ENCODE peak calls at places on chromosomes 5 and 9, in nine cellular contexts. One of them, this sample, is unnamed. For H3K4me1, the result is how much of the 10 kb centered on the place peaks cover.

GRCh38 chr5:43038523-43038989 is 1.6 kb downstream of the ANXA2R start:
- DNase-seq in OCI-LY7: peak
- DNase-seq in A549: no peak
- DNase-seq in sigmoid colon: no peak
- DNase-seq in adrenal gland: no peak
- DNase-seq in heart left ventricle: peak
- DNase-seq in aorta: no peak
- DNase-seq in H1: no peak
- DNase-seq in right lobe of liver: no peak
- DNase-seq in this sample: peak

GRCh38 chr9:26210338-26210851 is 532.2 kb upstream of the TUSC1 start:
- DNase-seq in aorta: no peak
- DNase-seq in adrenal gland: no peak
- DNase-seq in heart left ventricle: no peak
- DNase-seq in A549: no peak
- DNase-seq in OCI-LY7: no peak
- DNase-seq in H1: no peak
- DNase-seq in right lobe of liver: no peak
- DNase-seq in sigmoid colon: no peak
- DNase-seq in this sample: no peak

GRCh38 chr5:139438707-139439012 is 665 bp downstream of the DNAJC18 start:
- DNase-seq in heart left ventricle: no peak
- DNase-seq in aorta: no peak
- DNase-seq in OCI-LY7: no peak
- DNase-seq in adrenal gland: no peak
- DNase-seq in sigmoid colon: peak
- DNase-seq in A549: no peak
- DNase-seq in right lobe of liver: no peak
- DNase-seq in H1: peak
- DNase-seq in this sample: no peak

GRCh38 chr5:21615195-21615765 is 1237.9 kb downstream of the CDH12 start:
- DNase-seq in adrenal gland: no peak
- DNase-seq in aorta: no peak
- DNase-seq in sigmoid colon: no peak
- DNase-seq in H1: no peak
- DNase-seq in A549: no peak
- DNase-seq in right lobe of liver: no peak
- DNase-seq in heart left ventricle: no peak
- DNase-seq in OCI-LY7: no peak
- DNase-seq in this sample: no peak

GRCh38 chr5:154162475-154163217 is 27.9 kb upstream of the GALNT10 start:
- DNase-seq in adrenal gland: no peak
- DNase-seq in sigmoid colon: no peak
- DNase-seq in A549: no peak
- DNase-seq in heart left ventricle: no peak
- DNase-seq in OCI-LY7: no peak
- DNase-seq in aorta: no peak
- DNase-seq in H1: no peak
- DNase-seq in right lobe of liver: no peak
- DNase-seq in this sample: no peak

GRCh38 chr5:107403561-107403960 is 267.2 kb downstream of the EFNA5 start:
- DNase-seq in sigmoid colon: no peak
- DNase-seq in adrenal gland: no peak
- DNase-seq in H1: no peak
- DNase-seq in heart left ventricle: no peak
- DNase-seq in aorta: no peak
- DNase-seq in OCI-LY7: no peak
- DNase-seq in A549: no peak
- DNase-seq in right lobe of liver: no peak
- DNase-seq in this sample: no peak

GRCh38 chr5:91401175-91401574 is 18.1 kb upstream of the ARRDC3 start:
- DNase-seq in A549: no peak
- DNase-seq in sigmoid colon: no peak
- DNase-seq in H1: no peak
- DNase-seq in OCI-LY7: no peak
- DNase-seq in heart left ventricle: no peak
- DNase-seq in adrenal gland: no peak
- DNase-seq in right lobe of liver: no peak
- DNase-seq in aorta: no peak
- DNase-seq in this sample: no peak

GRCh38 chr5:33379757-33380156 is 61.0 kb upstream of the TARS1 start:
- DNase-seq in sigmoid colon: no peak
- DNase-seq in H1: peak
- DNase-seq in aorta: peak
- DNase-seq in right lobe of liver: no peak
- DNase-seq in A549: no peak
- DNase-seq in adrenal gland: peak
- DNase-seq in heart left ventricle: no peak
- DNase-seq in OCI-LY7: peak
- DNase-seq in this sample: no peak

GRCh38 chr5:96567188-96567587 is 95.0 kb upstream of the CAST start:
- DNase-seq in heart left ventricle: no peak
- DNase-seq in aorta: no peak
- DNase-seq in OCI-LY7: no peak
- DNase-seq in sigmoid colon: no peak
- DNase-seq in adrenal gland: no peak
- DNase-seq in A549: no peak
- DNase-seq in H1: no peak
- DNase-seq in right lobe of liver: no peak
- DNase-seq in this sample: no peak

GRCh38 chr5:134509308-134510040 is 16.0 kb upstream of the JADE2 start:
- DNase-seq in adrenal gland: peak
- DNase-seq in right lobe of liver: no peak
- DNase-seq in H1: peak
- DNase-seq in aorta: peak
- DNase-seq in heart left ventricle: no peak
- DNase-seq in A549: no peak
- DNase-seq in sigmoid colon: peak
- DNase-seq in OCI-LY7: no peak
- DNase-seq in this sample: peak

GRCh38 chr5:147882586-147883313 is 4.2 kb downstream of the SCGB3A2 start:
- DNase-seq in right lobe of liver: no peak
- DNase-seq in adrenal gland: no peak
- DNase-seq in sigmoid colon: no peak
- DNase-seq in H1: no peak
- DNase-seq in heart left ventricle: no peak
- DNase-seq in OCI-LY7: no peak
- DNase-seq in A549: no peak
- DNase-seq in aorta: no peak
- DNase-seq in this sample: no peak

GRCh38 chr9:117927354-117927753 is 223.2 kb downstream of the TLR4 start:
- DNase-seq in aorta: no peak
- DNase-seq in H1: peak
- DNase-seq in A549: no peak
- DNase-seq in sigmoid colon: no peak
- DNase-seq in OCI-LY7: peak
- DNase-seq in adrenal gland: no peak
- DNase-seq in heart left ventricle: no peak
- DNase-seq in right lobe of liver: no peak
- DNase-seq in this sample: no peak

GRCh38 chr5:685262-686171 is 7.6 kb downstream of the TPPP start:
- DNase-seq in H1: no peak
- DNase-seq in heart left ventricle: no peak
- DNase-seq in sigmoid colon: peak
- DNase-seq in OCI-LY7: no peak
- DNase-seq in adrenal gland: no peak
- DNase-seq in aorta: peak
- DNase-seq in A549: no peak
- DNase-seq in right lobe of liver: no peak
- DNase-seq in this sample: no peak

GRCh38 chr5:141524604-141525597 is 36.0 kb downstream of the PCDHGC5 start:
- DNase-seq in sigmoid colon: peak
- DNase-seq in adrenal gland: peak
- DNase-seq in right lobe of liver: peak
- DNase-seq in A549: peak
- DNase-seq in aorta: peak
- DNase-seq in OCI-LY7: peak
- DNase-seq in H1: peak
- DNase-seq in heart left ventricle: peak
- DNase-seq in this sample: peak

GRCh38 chr9:9598723-9599122 is 1014.1 kb downstream of the PTPRD start:
- DNase-seq in right lobe of liver: no peak
- DNase-seq in H1: no peak
- DNase-seq in aorta: no peak
- DNase-seq in sigmoid colon: no peak
- DNase-seq in A549: no peak
- DNase-seq in heart left ventricle: no peak
- DNase-seq in adrenal gland: no peak
- DNase-seq in OCI-LY7: no peak
- DNase-seq in this sample: no peak

GRCh38 chr5:96940586-96940985 is 4.7 kb downstream of the LNPEP start:
- DNase-seq in aorta: no peak
- DNase-seq in sigmoid colon: no peak
- DNase-seq in right lobe of liver: no peak
- DNase-seq in H1: no peak
- DNase-seq in A549: no peak
- DNase-seq in OCI-LY7: no peak
- DNase-seq in adrenal gland: no peak
- DNase-seq in heart left ventricle: no peak
- DNase-seq in this sample: no peak

GRCh38 chr9:87148391-87149237 is 201.3 kb upstream of the GAS1 start:
- DNase-seq in heart left ventricle: peak
- DNase-seq in aorta: peak
- DNase-seq in H1: peak
- DNase-seq in A549: no peak
- DNase-seq in OCI-LY7: no peak
- DNase-seq in right lobe of liver: peak
- DNase-seq in sigmoid colon: peak
- DNase-seq in adrenal gland: peak
- DNase-seq in this sample: peak

GRCh38 chr5:53927668-53928247 is 367.3 kb downstream of the NDUFS4 start:
- DNase-seq in A549: no peak
- DNase-seq in sigmoid colon: no peak
- DNase-seq in H1: no peak
- DNase-seq in OCI-LY7: no peak
- DNase-seq in right lobe of liver: no peak
- DNase-seq in aorta: no peak
- DNase-seq in heart left ventricle: no peak
- DNase-seq in adrenal gland: no peak
- DNase-seq in this sample: no peak

DNA sequence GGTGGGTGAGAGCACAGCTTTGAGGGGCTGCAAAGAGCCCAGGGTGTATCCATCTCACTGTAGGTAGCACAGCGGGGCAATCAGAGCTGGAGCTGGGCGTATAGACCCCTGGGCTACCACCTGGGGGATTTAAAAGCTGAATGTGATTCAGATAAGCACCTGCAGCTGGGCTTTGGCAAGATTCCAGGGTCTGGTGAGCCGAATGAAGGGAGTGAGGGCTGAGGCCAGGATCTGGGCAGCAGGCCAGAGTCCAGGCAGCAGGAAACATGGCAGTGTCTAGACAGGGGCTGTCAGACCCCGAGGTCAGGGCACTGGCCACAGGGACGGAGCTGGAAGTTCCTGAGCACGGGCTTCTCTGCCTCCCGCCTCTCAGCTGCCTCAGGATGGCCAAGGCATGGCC is 8.7 kb downstream of the ASS1 start:
- DNase-seq in heart left ventricle: peak
- DNase-seq in sigmoid colon: no peak
- DNase-seq in right lobe of liver: peak
- DNase-seq in OCI-LY7: no peak
- DNase-seq in A549: no peak
- DNase-seq in H1: no peak
- DNase-seq in adrenal gland: peak
- DNase-seq in aorta: no peak
- DNase-seq in this sample: peak
- H3K4me1 ChIP-seq in heart left ventricle: under half
- H3K4me1 ChIP-seq in sigmoid colon: under half
- H3K4me1 ChIP-seq in right lobe of liver: half or more
- H3K4me1 ChIP-seq in OCI-LY7: under half
- H3K4me1 ChIP-seq in A549: under half
- H3K4me1 ChIP-seq in H1: under half
- H3K4me1 ChIP-seq in adrenal gland: under half
- H3K4me1 ChIP-seq in aorta: under half
- H3K4me1 ChIP-seq in this sample: under half

DNA sequence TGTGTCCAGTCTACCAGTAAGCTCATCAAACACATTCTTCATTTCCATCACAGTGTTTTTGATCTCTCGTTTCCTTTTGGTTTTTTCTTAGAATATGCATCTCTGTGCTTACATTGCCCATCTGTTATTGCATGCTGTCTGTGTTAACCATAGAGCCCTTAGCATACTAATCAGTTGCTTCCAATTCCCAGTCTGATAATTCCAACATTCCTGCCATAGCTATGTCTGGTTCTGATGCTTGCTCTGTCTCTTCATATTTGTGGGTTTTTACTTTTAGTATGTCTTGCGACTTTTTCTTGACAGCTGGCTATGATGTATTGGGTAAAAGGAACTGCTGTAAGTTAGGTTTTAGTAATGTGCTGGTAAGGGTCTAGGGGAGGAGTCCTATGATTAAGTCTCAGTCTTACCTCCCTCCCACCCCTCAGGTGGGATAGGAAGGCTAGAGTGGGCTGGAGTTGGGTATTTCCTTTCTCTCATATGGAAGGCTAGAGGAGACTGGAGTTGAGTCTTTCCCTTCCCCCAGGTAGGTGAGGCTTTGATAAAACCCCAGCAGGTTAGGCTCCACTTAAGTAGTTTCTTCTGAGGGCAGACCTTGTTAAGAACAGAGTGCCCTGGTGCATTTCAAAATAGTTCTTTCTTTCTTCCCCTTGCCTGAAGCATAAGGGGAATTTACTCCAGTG is 99.1 kb upstream of the RASGRF2 start:
- DNase-seq in OCI-LY7: no peak
- DNase-seq in aorta: no peak
- DNase-seq in heart left ventricle: no peak
- DNase-seq in A549: no peak
- DNase-seq in sigmoid colon: no peak
- DNase-seq in adrenal gland: no peak
- DNase-seq in H1: no peak
- DNase-seq in right lobe of liver: no peak
- DNase-seq in this sample: no peak
- H3K4me3 ChIP-seq in OCI-LY7: no peak
- H3K4me3 ChIP-seq in aorta: no peak
- H3K4me3 ChIP-seq in heart left ventricle: no peak
- H3K4me3 ChIP-seq in A549: no peak
- H3K4me3 ChIP-seq in sigmoid colon: no peak
- H3K4me3 ChIP-seq in adrenal gland: no peak
- H3K4me3 ChIP-seq in H1: no peak
- H3K4me3 ChIP-seq in right lobe of liver: no peak
- H3K4me3 ChIP-seq in this sample: no peak

GRCh38 chr5:172801184-172801671 is 30.2 kb upstream of the DUSP1 start:
- DNase-seq in right lobe of liver: no peak
- DNase-seq in A549: no peak
- DNase-seq in OCI-LY7: no peak
- DNase-seq in aorta: no peak
- DNase-seq in sigmoid colon: no peak
- DNase-seq in H1: no peak
- DNase-seq in adrenal gland: no peak
- DNase-seq in heart left ventricle: no peak
- DNase-seq in this sample: no peak
- H3K4me1 ChIP-seq in right lobe of liver: under half
- H3K4me1 ChIP-seq in A549: half or more
- H3K4me1 ChIP-seq in OCI-LY7: under half
- H3K4me1 ChIP-seq in aorta: under half
- H3K4me1 ChIP-seq in sigmoid colon: under half
- H3K4me1 ChIP-seq in H1: under half
- H3K4me1 ChIP-seq in adrenal gland: under half
- H3K4me1 ChIP-seq in heart left ventricle: under half
- H3K4me1 ChIP-seq in this sample: under half

DNA sequence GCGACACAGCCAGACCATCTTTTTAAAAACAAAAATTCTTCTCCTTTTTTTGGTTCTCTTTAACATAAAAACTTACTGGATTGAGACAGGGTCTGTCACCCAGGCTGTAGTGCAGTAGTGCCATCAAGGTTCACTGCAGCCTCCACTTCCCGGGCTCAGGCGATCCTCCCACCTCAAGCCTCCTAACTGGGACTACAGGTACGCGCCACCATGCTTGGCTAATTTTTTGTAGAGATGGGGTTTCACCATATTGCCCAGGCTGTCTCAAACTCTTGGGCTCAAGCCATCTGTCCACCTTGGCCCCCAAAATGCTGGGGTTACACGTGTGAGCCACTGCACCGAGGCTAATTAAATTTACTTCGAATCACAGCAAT is 13.8 kb downstream of the HNRNPK start:
- DNase-seq in OCI-LY7: no peak
- DNase-seq in A549: no peak
- DNase-seq in right lobe of liver: no peak
- DNase-seq in H1: no peak
- DNase-seq in aorta: no peak
- DNase-seq in sigmoid colon: no peak
- DNase-seq in heart left ventricle: no peak
- DNase-seq in adrenal gland: no peak
- DNase-seq in this sample: no peak
- H3K4me3 ChIP-seq in OCI-LY7: no peak
- H3K4me3 ChIP-seq in A549: no peak
- H3K4me3 ChIP-seq in right lobe of liver: no peak
- H3K4me3 ChIP-seq in H1: no peak
- H3K4me3 ChIP-seq in aorta: no peak
- H3K4me3 ChIP-seq in sigmoid colon: no peak
- H3K4me3 ChIP-seq in heart left ventricle: no peak
- H3K4me3 ChIP-seq in adrenal gland: no peak
- H3K4me3 ChIP-seq in this sample: no peak